ENCODE peak calls at places on chromosomes 1 and 21, in five cellular contexts. S, Z, M, U and T are unnamed samples.

GRCh38 chr1:96710708-96711477 is 10.7 kb upstream of the PTBP2 start:
- DNase-seq in M (peak; percentile 63), Z (no peak), S (no peak), U (peak; percentile 27), T (no peak)

GRCh38 chr1:230682274-230682673 is 31.6 kb downstream of the AGT start:
- DNase-seq in S (no peak), M (no peak), Z (peak; percentile 25), U (no peak), T (no peak)

GRCh38 chr1:151128800-151129199 is 17.6 kb downstream of the SEMA6C start:
- DNase-seq in S (no peak), U (no peak), Z (no peak), M (no peak), T (no peak)

GRCh38 chr1:202351725-202352124 is 3.2 kb downstream of the PPP1R12B start:
- DNase-seq in U (no peak), Z (peak; percentile 45), S (no peak), M (peak; percentile 36), T (no peak)

GRCh38 chr1:86104606-86105532 is 51.7 kb downstream of the COL24A1 start:
- DNase-seq in M (no peak), U (no peak), Z (no peak), S (no peak), T (no peak)

GRCh38 chr21:28793043-28793442 is 199.6 kb downstream of the LTN1 start:
- DNase-seq in M (no peak), S (no peak), Z (peak; percentile 86), U (peak; percentile 42), T (no peak)

GRCh38 chr1:198258491-198258890 is 101.7 kb downstream of the NEK7 start:
- DNase-seq in M (peak; percentile 89), U (peak; percentile 46), Z (peak; percentile 55), S (no peak), T (peak; percentile 21)

GRCh38 chr1:55172687-55173086 is 42.5 kb downstream of the USP24 start:
- DNase-seq in U (no peak), Z (no peak), S (no peak), M (no peak), T (no peak)

GRCh38 chr1:14522331-14523241 is 75.9 kb upstream of the KAZN start:
- DNase-seq in M (peak; percentile 89), S (no peak), U (no peak), Z (peak; percentile 95), T (peak; percentile 38)

GRCh38 chr1:230760360-230760827 is 13.2 kb downstream of the CAPN9 start:
- DNase-seq in U (no peak), S (peak; percentile 65), Z (no peak), M (no peak), T (no peak)

GRCh38 chr1:21317035-21317689 is 26.9 kb upstream of the ECE1 start:
- DNase-seq in Z (peak; percentile 90), U (peak; percentile 93), M (peak; percentile 58), S (no peak), T (no peak)

GRCh38 chr1:14881775-14882672 is 271.5 kb upstream of the TMEM51 start:
- DNase-seq in M (peak; percentile 32), Z (peak; percentile 27), S (no peak), U (peak; percentile 45), T (peak; percentile 33)

GRCh38 chr1:20630730-20631129 is 2.5 kb upstream of the PINK1 start:
- DNase-seq in Z (peak; percentile 26), S (no peak), U (no peak), M (no peak), T (no peak)

GRCh38 chr1:47432071-47433036 is 5.5 kb upstream of the FOXD2 start:
- DNase-seq in S (peak; percentile 82), U (peak; percentile 67), M (peak; percentile 30), Z (peak; percentile 85), T (no peak)

GRCh38 chr1:235533476-235534168 is 29.4 kb upstream of the B3GALNT2 start:
- DNase-seq in U (no peak), S (peak; percentile 75), Z (peak; percentile 45), M (peak; percentile 17), T (no peak)

GRCh38 chr1:182003025-182003725 is 58.3 kb downstream of the ZNF648 start:
- DNase-seq in U (no peak), Z (no peak), M (no peak), S (no peak), T (no peak)

GRCh38 chr1:71037829-71038620 is 9.6 kb downstream of the PTGER3 start:
- DNase-seq in M (no peak), Z (no peak), U (no peak), S (no peak), T (no peak)

GRCh38 chr1:233327938-233328660 is 575 bp downstream of the MAP3K21 start:
- DNase-seq in S (peak; percentile 39), M (no peak), U (peak; percentile 9), Z (no peak), T (no peak)

GRCh38 chr1:17197696-17198095 is 7.2 kb upstream of the PADI1 start:
- DNase-seq in Z (no peak), U (no peak), M (no peak), S (peak; percentile 0), T (no peak)

GRCh38 chr1:116906812-116907211 is 2.9 kb upstream of the PTGFRN start:
- DNase-seq in Z (no peak), M (no peak), U (no peak), S (no peak), T (no peak)

GRCh38 chr21:36629061-36629460 is 69.9 kb upstream of the SIM2 start:
- DNase-seq in Z (no peak), M (no peak), U (no peak), S (peak; percentile 53), T (no peak)

GRCh38 chr1:94395231-94395630 is 23.0 kb upstream of the ABCD3 start:
- DNase-seq in M (no peak), Z (no peak), U (no peak), S (no peak), T (no peak)

GRCh38 chr1:86247553-86248279 is 91.1 kb upstream of the COL24A1 start:
- DNase-seq in M (no peak), U (no peak), S (no peak), Z (no peak), T (no peak)

GRCh38 chr1:91555821-91556531 is 55.3 kb downstream of the CDC7 start:
- DNase-seq in Z (peak; percentile 85), M (peak; percentile 89), S (no peak), U (peak; percentile 83), T (no peak)

GRCh38 chr21:18832081-18832670 is 428.6 kb upstream of the TMPRSS15 start:
- DNase-seq in U (peak; percentile 1), S (no peak), M (no peak), Z (no peak), T (no peak)

GRCh38 chr1:23936481-23937176 is 23.0 kb upstream of the PNRC2 start:
- DNase-seq in Z (no peak), U (peak; percentile 30), S (no peak), M (no peak), T (no peak)

GRCh38 chr1:101174722-101175121 is 62.1 kb upstream of the S1PR1 start:
- DNase-seq in U (no peak), S (no peak), Z (no peak), M (peak; percentile 88), T (no peak)

GRCh38 chr1:116921301-116921885 is 11.7 kb downstream of the PTGFRN start:
- DNase-seq in S (no peak), M (no peak), U (no peak), Z (no peak), T (no peak)

GRCh38 chr1:151838491-151839412 is 868 bp downstream of the C2CD4D start:
- DNase-seq in U (no peak), Z (no peak), M (no peak), S (no peak), T (no peak)

GRCh38 chr1:56811331-56811730 is 7.9 kb downstream of the FYB2 start:
- DNase-seq in Z (no peak), U (no peak), M (no peak), S (no peak), T (no peak)
- H3K4me3 ChIP-seq in Z (no peak overlapping the region), U (no peak overlapping the region), M (no peak overlapping the region), S (no peak overlapping the region), T (no peak overlapping the region)

GRCh38 chr21:43312751-43313169 is 114.2 kb downstream of the SIK1 start:
- DNase-seq in U (no peak), S (no peak), M (no peak), Z (no peak), T (peak; percentile 45)

GRCh38 chr21:43313939-43314405 is 113.0 kb downstream of the SIK1 start:
- DNase-seq in M (no peak), Z (no peak), S (no peak), U (no peak), T (no peak)

GRCh38 chr21:43312011-43312410 is 114.9 kb downstream of the SIK1 start:
- DNase-seq in S (no peak), M (no peak), U (no peak), Z (no peak), T (no peak)

GRCh38 chr21:43313221-43313938 is 113.6 kb downstream of the SIK1 start:
- DNase-seq in U (no peak), S (no peak), Z (no peak), M (no peak), T (no peak)

DNA sequence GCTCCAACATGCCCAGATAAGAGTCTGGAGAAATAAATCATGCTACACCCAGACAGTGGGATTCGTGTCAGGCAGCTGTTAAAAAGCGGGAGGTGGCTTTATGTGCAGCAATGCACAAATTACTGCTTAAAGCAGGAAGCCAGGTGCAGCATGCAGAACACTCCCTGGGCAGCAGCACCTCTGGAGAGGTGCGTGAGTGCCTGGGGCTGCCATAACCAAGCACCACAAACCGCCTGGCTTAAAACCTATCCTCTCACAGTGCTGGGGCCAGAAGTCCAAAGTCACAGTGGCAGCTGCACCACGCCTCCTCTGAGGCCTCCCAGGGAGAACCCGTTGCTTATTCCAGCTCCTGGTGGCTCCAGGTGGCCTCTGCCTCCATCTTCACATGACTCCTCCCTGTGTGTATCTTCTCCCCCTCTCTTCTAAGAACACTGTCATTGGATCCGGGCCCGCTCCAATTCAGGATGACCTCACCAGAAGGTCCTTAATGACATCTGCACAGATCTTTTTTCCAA is 115.6 kb downstream of the SIK1 start:
- DNase-seq in M (no peak), S (peak; percentile 39), U (no peak), Z (no peak), T (no peak)
- H3K4me3 ChIP-seq in M (no peak overlapping the region), S (no peak overlapping the region), U (no peak overlapping the region), Z (no peak overlapping the region), T (no peak overlapping the region)

GRCh38 chr1:162500805-162501204 is 3.2 kb downstream of the UHMK1 start:
- DNase-seq in U (no peak), S (no peak), M (no peak), Z (peak; percentile 6), T (no peak)
- H3K4me3 ChIP-seq in U (no peak overlapping the region), S (no peak overlapping the region), M (no peak overlapping the region), Z (no peak overlapping the region), T (no peak overlapping the region)

DNA sequence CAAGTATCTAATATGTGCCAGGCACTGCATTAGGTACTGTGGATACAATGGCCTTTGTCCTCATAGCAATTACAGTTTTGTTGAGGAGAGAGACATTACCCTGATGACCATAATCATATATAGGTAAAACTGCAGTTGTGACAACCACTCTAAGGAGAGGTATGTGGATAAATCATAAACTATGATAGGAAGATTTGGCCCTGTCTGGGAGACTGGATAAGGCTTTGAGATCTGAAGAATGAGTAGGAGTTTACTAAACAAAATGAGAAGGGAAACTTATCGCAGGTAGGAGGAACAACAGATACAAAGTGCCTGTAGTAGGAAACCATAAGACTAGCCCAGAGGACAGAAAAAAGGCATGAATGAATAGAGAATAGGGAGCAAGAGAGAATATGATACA is 4.4 kb downstream of the TMCO1 start:
- DNase-seq in S (no peak), M (no peak), U (no peak), Z (no peak), T (no peak)
- H3K4me3 ChIP-seq in S (no peak overlapping the region), M (no peak overlapping the region), U (no peak overlapping the region), Z (no peak overlapping the region), T (no peak overlapping the region)

GRCh38 chr1:18719786-18720436 is 89.3 kb downstream of the PAX7 start:
- DNase-seq in S (no peak), M (no peak), Z (no peak), U (no peak), T (no peak)
- H3K4me3 ChIP-seq in S (no peak overlapping the region), M (no peak overlapping the region), Z (no peak overlapping the region), U (no peak overlapping the region), T (no peak overlapping the region)